ENCODE peak calls at places on chromosomes 7 and 10, in seven cellular contexts. One of them, this sample, is unnamed.

GRCh38 chr10:80204193-80204714 is 1.1 kb downstream of the ANXA11 start:
- DNase-seq in colonic mucosa: peak; percentile 77
- DNase-seq in BE2C: no peak
- DNase-seq in HepG2: peak; percentile 16
- DNase-seq in IMR-90: no peak
- DNase-seq in PC-9: peak; percentile 93
- DNase-seq in osteocyte: no peak
- DNase-seq in this sample: no peak

GRCh38 chr10:22737587-22737986 is 23.2 kb upstream of the PIP4K2A start:
- DNase-seq in colonic mucosa: no peak
- DNase-seq in IMR-90: peak; percentile 81
- DNase-seq in BE2C: no peak
- DNase-seq in PC-9: no peak
- DNase-seq in HepG2: no peak
- DNase-seq in osteocyte: no peak
- DNase-seq in this sample: no peak

GRCh38 chr7:139914306-139914747 is 85.3 kb downstream of the TBXAS1 start:
- DNase-seq in PC-9: no peak
- DNase-seq in osteocyte: no peak
- DNase-seq in colonic mucosa: no peak
- DNase-seq in BE2C: no peak
- DNase-seq in IMR-90: peak; percentile 77
- DNase-seq in HepG2: no peak
- DNase-seq in this sample: no peak

GRCh38 chr10:5968037-5968680 is 9.2 kb downstream of the IL15RA start:
- DNase-seq in BE2C: no peak
- DNase-seq in colonic mucosa: peak; percentile 17
- DNase-seq in PC-9: no peak
- DNase-seq in IMR-90: no peak
- DNase-seq in osteocyte: peak; percentile 44
- DNase-seq in HepG2: no peak
- DNase-seq in this sample: no peak

GRCh38 chr7:130982160-130982638 is 248.2 kb upstream of the KLF14 start:
- DNase-seq in IMR-90: peak; percentile 59
- DNase-seq in PC-9: peak; percentile 12
- DNase-seq in HepG2: peak; percentile 56
- DNase-seq in osteocyte: no peak
- DNase-seq in BE2C: peak; percentile 14
- DNase-seq in colonic mucosa: no peak
- DNase-seq in this sample: no peak

GRCh38 chr7:51785806-51786205 is 469.2 kb upstream of the COBL start:
- DNase-seq in IMR-90: no peak
- DNase-seq in PC-9: no peak
- DNase-seq in HepG2: no peak
- DNase-seq in BE2C: no peak
- DNase-seq in osteocyte: no peak
- DNase-seq in colonic mucosa: no peak
- DNase-seq in this sample: no peak

GRCh38 chr7:115210552-115210951 is 288.7 kb downstream of the MDFIC start:
- DNase-seq in BE2C: no peak
- DNase-seq in colonic mucosa: no peak
- DNase-seq in HepG2: no peak
- DNase-seq in IMR-90: no peak
- DNase-seq in PC-9: no peak
- DNase-seq in osteocyte: no peak
- DNase-seq in this sample: no peak

GRCh38 chr10:133242611-133243356 is 5.1 kb downstream of the VENTX start:
- DNase-seq in colonic mucosa: no peak
- DNase-seq in PC-9: no peak
- DNase-seq in HepG2: no peak
- DNase-seq in IMR-90: peak; percentile 56
- DNase-seq in BE2C: no peak
- DNase-seq in osteocyte: no peak
- DNase-seq in this sample: no peak

GRCh38 chr7:716212-716611 is 10.3 kb upstream of the DNAAF5 start:
- DNase-seq in PC-9: no peak
- DNase-seq in HepG2: no peak
- DNase-seq in colonic mucosa: no peak
- DNase-seq in IMR-90: no peak
- DNase-seq in osteocyte: no peak
- DNase-seq in BE2C: no peak
- DNase-seq in this sample: no peak

GRCh38 chr10:100182281-100182680 is 3.5 kb downstream of the ERLIN1 start:
- DNase-seq in HepG2: no peak
- DNase-seq in IMR-90: no peak
- DNase-seq in BE2C: no peak
- DNase-seq in colonic mucosa: no peak
- DNase-seq in PC-9: no peak
- DNase-seq in osteocyte: no peak
- DNase-seq in this sample: no peak

GRCh38 chr7:131459256-131459655 is 97.2 kb downstream of the PODXL start:
- DNase-seq in osteocyte: no peak
- DNase-seq in BE2C: no peak
- DNase-seq in colonic mucosa: no peak
- DNase-seq in IMR-90: peak; percentile 1
- DNase-seq in HepG2: no peak
- DNase-seq in PC-9: peak; percentile 2
- DNase-seq in this sample: no peak

GRCh38 chr7:66276363-66276762 is 71.2 kb downstream of the TPST1 start:
- DNase-seq in BE2C: no peak
- DNase-seq in PC-9: no peak
- DNase-seq in colonic mucosa: no peak
- DNase-seq in HepG2: no peak
- DNase-seq in IMR-90: no peak
- DNase-seq in osteocyte: no peak
- DNase-seq in this sample: no peak

GRCh38 chr7:139869886-139870285 is 40.8 kb downstream of the TBXAS1 start:
- DNase-seq in colonic mucosa: no peak
- DNase-seq in osteocyte: no peak
- DNase-seq in PC-9: no peak
- DNase-seq in IMR-90: no peak
- DNase-seq in BE2C: no peak
- DNase-seq in HepG2: no peak
- DNase-seq in this sample: no peak

DNA sequence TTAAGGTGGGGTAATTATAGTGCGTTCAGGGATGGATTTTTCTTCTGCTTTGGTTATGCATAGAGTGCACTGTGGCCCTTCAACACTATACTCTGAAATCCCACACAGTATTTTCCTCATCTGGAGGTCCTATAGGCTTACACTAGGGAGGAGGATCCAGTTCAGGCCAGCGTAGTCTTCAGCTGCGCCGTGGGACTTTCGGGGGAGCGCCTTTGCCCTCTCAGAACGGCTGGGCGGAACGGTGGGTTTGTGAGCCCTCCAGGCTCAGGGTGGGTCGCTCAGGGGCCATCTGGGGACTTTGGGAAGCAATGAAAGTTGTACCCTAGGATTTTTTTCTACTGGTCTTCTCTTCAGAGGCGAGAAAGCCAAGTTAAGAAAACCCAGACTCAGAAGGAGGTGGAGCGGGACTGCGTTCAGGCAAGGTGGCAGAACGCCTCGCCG is 652 bp upstream of the VPS26A start:
- DNase-seq in IMR-90: peak; percentile 71
- DNase-seq in BE2C: peak; percentile 57
- DNase-seq in osteocyte: no peak
- DNase-seq in HepG2: peak; percentile 31
- DNase-seq in PC-9: no peak
- DNase-seq in colonic mucosa: peak; percentile 69
- DNase-seq in this sample: no peak
- TF ChIP-seq CTCF in IMR-90: peak; percentile 51
- TF ChIP-seq CTCF in BE2C: no peak
- TF ChIP-seq CTCF in osteocyte: no peak
- TF ChIP-seq CTCF in HepG2: no peak
- TF ChIP-seq CTCF in PC-9: no peak
- TF ChIP-seq CTCF in colonic mucosa: no peak
- TF ChIP-seq CTCF in this sample: no peak

GRCh38 chr7:158127241-158127640 is 460.4 kb downstream of the PTPRN2 start:
- DNase-seq in osteocyte: no peak
- DNase-seq in IMR-90: no peak
- DNase-seq in colonic mucosa: no peak
- DNase-seq in HepG2: no peak
- DNase-seq in BE2C: no peak
- DNase-seq in PC-9: no peak
- DNase-seq in this sample: no peak
- TF ChIP-seq CTCF in osteocyte: no peak
- TF ChIP-seq CTCF in IMR-90: no peak
- TF ChIP-seq CTCF in colonic mucosa: no peak
- TF ChIP-seq CTCF in HepG2: no peak
- TF ChIP-seq CTCF in BE2C: no peak
- TF ChIP-seq CTCF in PC-9: no peak
- TF ChIP-seq CTCF in this sample: no peak

GRCh38 chr7:108592633-108593277 is 23.1 kb downstream of the DNAJB9 start:
- DNase-seq in PC-9: no peak
- DNase-seq in HepG2: no peak
- DNase-seq in osteocyte: no peak
- DNase-seq in colonic mucosa: no peak
- DNase-seq in BE2C: peak; percentile 82
- DNase-seq in IMR-90: no peak
- DNase-seq in this sample: no peak
- TF ChIP-seq CTCF in PC-9: peak; percentile 26
- TF ChIP-seq CTCF in HepG2: peak; percentile 42
- TF ChIP-seq CTCF in osteocyte: peak; percentile 47
- TF ChIP-seq CTCF in colonic mucosa: no peak
- TF ChIP-seq CTCF in BE2C: peak; percentile 77
- TF ChIP-seq CTCF in IMR-90: peak; percentile 23
- TF ChIP-seq CTCF in this sample: no peak

GRCh38 chr10:47367646-47368045 is 16.4 kb downstream of the ZNF488 start:
- DNase-seq in IMR-90: no peak
- DNase-seq in BE2C: no peak
- DNase-seq in PC-9: no peak
- DNase-seq in HepG2: no peak
- DNase-seq in colonic mucosa: no peak
- DNase-seq in osteocyte: no peak
- DNase-seq in this sample: no peak
- TF ChIP-seq CTCF in IMR-90: no peak
- TF ChIP-seq CTCF in BE2C: no peak
- TF ChIP-seq CTCF in PC-9: no peak
- TF ChIP-seq CTCF in HepG2: no peak
- TF ChIP-seq CTCF in colonic mucosa: no peak
- TF ChIP-seq CTCF in osteocyte: no peak
- TF ChIP-seq CTCF in this sample: no peak